ENCODE peak calls at places on chromosome 18, in ten cellular contexts. P, L, M, Z, U, G, B, R, F and J are unnamed samples.

GRCh38 chr18:10559566-10560456 is 34.0 kb downstream of the NAPG start:
- DNase-seq in P (no peak), L (no peak), M (no peak), Z (no peak), U (no peak), G (no peak), B (no peak), R (peak), F (no peak), J (no peak)

GRCh38 chr18:58580623-58581022 is 48.3 kb downstream of the ALPK2 start:
- DNase-seq in P (peak), L (no peak), M (no peak), Z (no peak), U (no peak), G (no peak), B (no peak), R (no peak), F (no peak), J (no peak)

GRCh38 chr18:59514193-59514592 is 155.1 kb upstream of the LMAN1 start:
- DNase-seq in P (peak), L (no peak), M (no peak), Z (no peak), U (no peak), G (no peak), B (no peak), R (no peak), F (no peak), J (no peak)

GRCh38 chr18:40851014-40851429 is 1104.0 kb upstream of the PIK3C3 start:
- DNase-seq in P (no peak), L (no peak), M (no peak), Z (no peak), U (no peak), G (no peak), B (peak), R (no peak), F (no peak), J (no peak)

GRCh38 chr18:76859474-76860339 is 37.4 kb downstream of the ZNF236 start:
- DNase-seq in P (peak), L (no peak), M (no peak), Z (no peak), U (no peak), G (no peak), B (no peak), R (no peak), F (no peak), J (peak)

GRCh38 chr18:48142353-48142752 is 211.9 kb upstream of the SMAD2 start:
- DNase-seq in P (no peak), L (no peak), M (peak), Z (no peak), U (no peak), G (no peak), B (no peak), R (no peak), F (no peak), J (no peak)

GRCh38 chr18:11955299-11956029 is 25.8 kb upstream of the IMPA2 start:
- DNase-seq in P (peak), L (no peak), M (no peak), Z (no peak), U (no peak), G (no peak), B (peak), R (no peak), F (no peak), J (no peak)

GRCh38 chr18:44895176-44895798 is 214.6 kb downstream of the SETBP1 start:
- DNase-seq in P (peak), L (no peak), M (no peak), Z (no peak), U (no peak), G (no peak), B (peak), R (no peak), F (no peak), J (no peak)

GRCh38 chr18:79890638-79891037 is 60.8 kb downstream of the SLC66A2 start:
- DNase-seq in P (no peak), L (no peak), M (no peak), Z (no peak), U (no peak), G (no peak), B (no peak), R (no peak), F (no peak), J (no peak)

GRCh38 chr18:49052891-49053644 is 102.3 kb upstream of the SMAD7 start:
- DNase-seq in P (no peak), L (no peak), M (peak), Z (no peak), U (no peak), G (no peak), B (peak), R (no peak), F (no peak), J (peak)